ENCODE peak calls at places on chromosomes 5 and 9, in four cellular contexts. One of them, this sample, is unnamed.

GRCh38 chr5:177403826-177404640 is 3.6 kb upstream of the PFN3 start:
- DNase-seq in GM12878: no peak
- DNase-seq in HepG2: no peak
- DNase-seq in K562: peak
- DNase-seq in this sample: peak

GRCh38 chr5:5483880-5484595 is 61.6 kb downstream of the ICE1 start:
- DNase-seq in GM12878: no peak
- DNase-seq in HepG2: no peak
- DNase-seq in K562: no peak
- DNase-seq in this sample: peak

GRCh38 chr5:132419517-132420468 is 50.3 kb downstream of the SLC22A5 start:
- DNase-seq in GM12878: no peak
- DNase-seq in HepG2: peak
- DNase-seq in K562: peak
- DNase-seq in this sample: peak

GRCh38 chr9:70362952-70363351 is 51.5 kb downstream of the KLF9 start:
- DNase-seq in GM12878: no peak
- DNase-seq in HepG2: no peak
- DNase-seq in K562: no peak
- DNase-seq in this sample: no peak

GRCh38 chr9:82153032-82153431 is 164.5 kb downstream of the SPATA31D1 start:
- DNase-seq in GM12878: no peak
- DNase-seq in HepG2: no peak
- DNase-seq in K562: no peak
- DNase-seq in this sample: no peak

GRCh38 chr5:173872887-173873286 is 15.3 kb upstream of the CPEB4 start:
- DNase-seq in GM12878: no peak
- DNase-seq in HepG2: peak
- DNase-seq in K562: no peak
- DNase-seq in this sample: no peak

GRCh38 chr5:1805326-1805725 is 4.1 kb downstream of the NDUFS6 start:
- DNase-seq in GM12878: no peak
- DNase-seq in HepG2: no peak
- DNase-seq in K562: no peak
- DNase-seq in this sample: no peak

GRCh38 chr9:38621434-38622082 is 1.2 kb upstream of the ANKRD18A start:
- DNase-seq in GM12878: no peak
- DNase-seq in HepG2: peak
- DNase-seq in K562: no peak
- DNase-seq in this sample: peak

GRCh38 chr9:136881691-136882108 is 4.6 kb upstream of the TRAF2 start:
- DNase-seq in GM12878: peak
- DNase-seq in HepG2: peak
- DNase-seq in K562: peak
- DNase-seq in this sample: no peak

GRCh38 chr9:3506164-3506563 is 19.6 kb downstream of the RFX3 start:
- DNase-seq in GM12878: no peak
- DNase-seq in HepG2: no peak
- DNase-seq in K562: no peak
- DNase-seq in this sample: no peak

GRCh38 chr5:10875201-10875768 is 114.3 kb upstream of the DAP start:
- DNase-seq in GM12878: no peak
- DNase-seq in HepG2: no peak
- DNase-seq in K562: no peak
- DNase-seq in this sample: no peak

DNA sequence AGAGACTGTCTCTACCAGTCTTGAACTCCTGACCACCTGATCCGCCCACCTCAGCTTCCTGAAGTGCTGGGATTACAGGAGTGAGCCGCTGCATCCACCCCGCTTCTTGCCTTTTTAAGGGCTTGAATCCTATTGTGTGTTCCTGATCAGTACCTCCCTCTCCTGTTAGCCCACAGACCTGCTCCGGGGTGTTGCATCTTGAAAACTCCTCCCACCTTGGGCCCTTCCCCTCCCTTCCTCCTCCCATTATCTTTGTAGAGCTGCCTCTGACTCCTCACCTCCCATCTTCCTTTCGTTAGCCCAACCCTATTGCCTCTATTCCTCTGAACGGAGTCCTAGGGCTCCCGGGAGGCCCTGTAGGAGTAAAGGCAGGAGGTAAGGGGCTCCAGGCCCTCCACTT is 48.5 kb upstream of the NEK6 start:
- DNase-seq in GM12878: no peak
- DNase-seq in HepG2: no peak
- DNase-seq in K562: peak
- DNase-seq in this sample: peak
- TF ChIP-seq POLR2AphosphoS5 in GM12878: no peak
- TF ChIP-seq POLR2AphosphoS5 in HepG2: no peak
- TF ChIP-seq POLR2AphosphoS5 in K562: no peak
- TF ChIP-seq POLR2AphosphoS5 in this sample: no peak

DNA sequence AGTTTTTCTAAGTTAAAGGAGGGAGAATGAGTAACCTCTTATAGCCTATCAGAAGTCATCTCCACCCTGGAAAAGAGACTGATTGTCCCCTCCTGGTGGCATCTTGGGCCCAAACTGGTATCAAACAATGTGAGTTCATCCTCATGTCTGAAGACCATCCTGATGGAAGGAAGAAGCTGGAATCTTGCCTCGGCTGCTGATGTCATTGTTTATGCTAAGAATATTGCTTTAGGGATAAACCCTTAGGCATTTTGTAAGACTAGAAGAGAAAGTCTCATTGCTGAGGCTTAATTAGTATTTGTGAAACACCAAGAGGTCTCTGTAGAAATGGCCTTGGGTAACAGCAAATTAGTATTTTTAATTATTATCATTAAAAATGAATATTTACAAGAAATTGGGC is 65.7 kb upstream of the KCNN2 start:
- DNase-seq in GM12878: no peak
- DNase-seq in HepG2: no peak
- DNase-seq in K562: no peak
- DNase-seq in this sample: no peak
- TF ChIP-seq CREB1 in GM12878: no peak
- TF ChIP-seq CREB1 in HepG2: no peak
- TF ChIP-seq CREB1 in K562: no peak
- TF ChIP-seq CREB1 in this sample: no peak

GRCh38 chr9:14797442-14797841 is 74.9 kb upstream of the CER1 start:
- DNase-seq in GM12878: no peak
- DNase-seq in HepG2: no peak
- DNase-seq in K562: no peak
- DNase-seq in this sample: no peak
- TF ChIP-seq JUNB in GM12878: no peak
- TF ChIP-seq JUNB in HepG2: no peak
- TF ChIP-seq JUNB in K562: no peak
- TF ChIP-seq JUNB in this sample: no peak

GRCh38 chr9:107733530-107733907 is 243.9 kb upstream of the KLF4 start:
- DNase-seq in GM12878: no peak
- DNase-seq in HepG2: no peak
- DNase-seq in K562: no peak
- DNase-seq in this sample: no peak
- TF ChIP-seq POLR2AphosphoS5 in GM12878: no peak
- TF ChIP-seq POLR2AphosphoS5 in HepG2: no peak
- TF ChIP-seq POLR2AphosphoS5 in K562: no peak
- TF ChIP-seq POLR2AphosphoS5 in this sample: no peak

GRCh38 chr9:27701664-27702063 is 128.4 kb upstream of the C9orf72 start:
- DNase-seq in GM12878: no peak
- DNase-seq in HepG2: no peak
- DNase-seq in K562: no peak
- DNase-seq in this sample: no peak
- TF ChIP-seq CREB1 in GM12878: no peak
- TF ChIP-seq CREB1 in HepG2: no peak
- TF ChIP-seq CREB1 in K562: no peak
- TF ChIP-seq CREB1 in this sample: no peak

GRCh38 chr9:90964101-90965020 is 162.7 kb downstream of the SYK start:
- DNase-seq in GM12878: no peak
- DNase-seq in HepG2: peak
- DNase-seq in K562: peak
- DNase-seq in this sample: peak

GRCh38 chr9:90967171-90967570 is 165.6 kb downstream of the SYK start:
- DNase-seq in GM12878: no peak
- DNase-seq in HepG2: no peak
- DNase-seq in K562: no peak
- DNase-seq in this sample: peak

GRCh38 chr9:90965911-90966290 is 164.3 kb downstream of the SYK start:
- DNase-seq in GM12878: no peak
- DNase-seq in HepG2: no peak
- DNase-seq in K562: no peak
- DNase-seq in this sample: no peak

GRCh38 chr9:90966475-90967150 is 165.0 kb downstream of the SYK start:
- DNase-seq in GM12878: no peak
- DNase-seq in HepG2: no peak
- DNase-seq in K562: no peak
- DNase-seq in this sample: no peak

DNA sequence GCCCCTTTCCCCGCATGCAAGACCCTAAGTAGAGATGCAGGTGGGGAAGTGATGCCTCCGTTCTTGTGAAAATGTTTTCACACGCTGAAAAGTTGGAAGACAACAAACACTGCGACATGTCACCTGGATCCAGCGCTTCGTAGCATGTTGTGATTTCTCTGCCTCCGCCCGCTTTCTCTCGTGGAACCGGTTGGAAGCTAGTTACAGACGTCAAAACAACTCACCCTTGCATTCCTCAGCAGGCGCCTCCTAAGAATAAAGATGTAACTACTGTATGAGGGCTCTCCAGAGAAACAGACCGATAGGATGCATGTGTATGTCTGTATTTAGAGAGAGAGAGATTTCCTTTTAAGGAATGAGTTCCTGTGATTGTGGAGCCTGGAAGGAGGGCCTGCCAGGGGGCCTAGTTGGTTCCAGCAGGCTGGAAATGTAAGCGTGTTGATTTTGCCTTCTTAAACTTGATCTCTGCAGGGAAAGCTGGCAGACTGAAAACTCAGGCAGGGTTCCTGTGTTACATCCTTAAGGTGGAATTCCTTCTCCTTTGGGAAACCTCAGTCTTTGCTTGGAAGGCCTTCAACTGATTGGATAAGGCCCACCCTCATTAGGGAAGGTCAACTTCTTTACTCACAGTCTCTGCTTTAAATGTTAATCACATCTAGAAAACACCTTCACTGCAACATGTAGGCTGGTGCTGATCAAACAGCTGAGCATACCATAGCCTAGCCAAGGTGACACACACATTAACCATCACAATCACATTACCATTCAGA is 163.7 kb downstream of the SYK start:
- DNase-seq in GM12878: no peak
- DNase-seq in HepG2: no peak
- DNase-seq in K562: no peak
- DNase-seq in this sample: peak
- TF ChIP-seq JUNB in GM12878: no peak
- TF ChIP-seq JUNB in HepG2: no peak
- TF ChIP-seq JUNB in K562: no peak
- TF ChIP-seq JUNB in this sample: no peak

GRCh38 chr9:127519301-127520166 is 68.2 kb downstream of the LRSAM1 start:
- DNase-seq in GM12878: peak
- DNase-seq in HepG2: no peak
- DNase-seq in K562: no peak
- DNase-seq in this sample: no peak
- TF ChIP-seq POLR2AphosphoS5 in GM12878: no peak
- TF ChIP-seq POLR2AphosphoS5 in HepG2: no peak
- TF ChIP-seq POLR2AphosphoS5 in K562: no peak
- TF ChIP-seq POLR2AphosphoS5 in this sample: no peak

GRCh38 chr5:144451187-144451973 is 280.7 kb downstream of the KCTD16 start:
- DNase-seq in GM12878: no peak
- DNase-seq in HepG2: no peak
- DNase-seq in K562: no peak
- DNase-seq in this sample: peak
- TF ChIP-seq CREB1 in GM12878: no peak
- TF ChIP-seq CREB1 in HepG2: no peak
- TF ChIP-seq CREB1 in K562: no peak
- TF ChIP-seq CREB1 in this sample: no peak

This sample was measured in GM23338.